ENCODE peak calls at places on chromosomes 2 and 18, in five cellular contexts. X is astrocyte of the cerebellum, C is heart left ventricle, W is foreskin fibroblast, J is OCI-LY7. O is an unnamed sample.
A peak's percentile ranks its signal among the peaks of the same experiment; 100 is the strongest.

GRCh38 chr2:57516740-57517340 is 529.8 kb upstream of the VRK2 start:
- DNase-seq in X (peak; percentile 27), C (no peak), W (peak; percentile 2), J (peak; percentile 54), O (no peak)

GRCh38 chr2:13046557-13047165 is 329.9 kb downstream of the TRIB2 start:
- DNase-seq in X (peak; percentile 5), C (no peak), W (no peak), J (peak; percentile 3), O (no peak)

GRCh38 chr18:48229445-48230052 is 179.6 kb downstream of the ZBTB7C start:
- DNase-seq in X (no peak), C (no peak), W (no peak), J (no peak), O (no peak)

GRCh38 chr2:59706729-59707128 is 846.7 kb downstream of the BCL11A start:
- DNase-seq in X (no peak), C (no peak), W (no peak), J (no peak), O (no peak)

GRCh38 chr2:20668470-20668869 is 1.5 kb downstream of the GDF7 start:
- DNase-seq in X (no peak), C (no peak), W (no peak), J (no peak), O (no peak)

GRCh38 chr2:86204458-86204857 is 5.2 kb downstream of the MRPL35 start:
- DNase-seq in X (no peak), C (no peak), W (no peak), J (no peak), O (no peak)

GRCh38 chr2:240568678-240569522 is 616 bp downstream of the RNPEPL1 start:
- DNase-seq in X (no peak), C (peak; percentile 85), W (peak; percentile 71), J (peak; percentile 80), O (peak; percentile 43)

GRCh38 chr2:239778861-239779591 is 246.1 kb downstream of the NDUFA10 start:
- DNase-seq in X (no peak), C (no peak), W (no peak), J (no peak), O (no peak)

GRCh38 chr18:3950668-3951413 is 500.9 kb downstream of the TGIF1 start:
- DNase-seq in X (no peak), C (no peak), W (no peak), J (no peak), O (no peak)

GRCh38 chr2:20052872-20053281 is 1.4 kb upstream of the LAPTM4A start:
- DNase-seq in X (peak; percentile 31), C (peak; percentile 68), W (peak; percentile 83), J (peak; percentile 9), O (peak; percentile 86)

GRCh38 chr2:54456526-54457325 is 599 bp downstream of the SPTBN1 start:
- DNase-seq in X (no peak), C (peak; percentile 50), W (peak; percentile 26), J (peak; percentile 47), O (peak; percentile 30)

GRCh38 chr2:120620025-120620793 is 115.5 kb upstream of the GLI2 start:
- DNase-seq in X (no peak), C (no peak), W (peak; percentile 85), J (no peak), O (no peak)

GRCh38 chr2:161576421-161576820 is 47.8 kb upstream of the SLC4A10 start:
- DNase-seq in X (no peak), C (no peak), W (no peak), J (peak; percentile 19), O (no peak)
- TF ChIP-seq CTCF in X (no peak), C (no peak), W (peak; percentile 20), J (peak; percentile 65), O (no peak)

GRCh38 chr2:147482590-147483292 is 362.1 kb upstream of the ACVR2A start:
- DNase-seq in X (no peak), C (no peak), W (no peak), J (no peak), O (no peak)

GRCh38 chr2:147485210-147485851 is 359.5 kb upstream of the ACVR2A start:
- DNase-seq in X (no peak), C (no peak), W (no peak), J (no peak), O (no peak)

GRCh38 chr2:147482111-147482510 is 362.7 kb upstream of the ACVR2A start:
- DNase-seq in X (no peak), C (no peak), W (no peak), J (no peak), O (no peak)

GRCh38 chr2:147483911-147484310 is 360.9 kb upstream of the ACVR2A start:
- DNase-seq in X (no peak), C (no peak), W (no peak), J (no peak), O (no peak)

GRCh38 chr2:147483293-147483669 is 361.5 kb upstream of the ACVR2A start:
- DNase-seq in X (no peak), C (no peak), W (no peak), J (no peak), O (no peak)
- TF ChIP-seq CTCF in X (no peak), C (no peak), W (no peak), J (no peak), O (no peak)

GRCh38 chr18:67281746-67282145 is 234.8 kb downstream of the DSEL start:
- DNase-seq in X (no peak), C (no peak), W (no peak), J (no peak), O (no peak)
- TF ChIP-seq CTCF in X (no peak), C (no peak), W (no peak), J (no peak), O (no peak)

DNA sequence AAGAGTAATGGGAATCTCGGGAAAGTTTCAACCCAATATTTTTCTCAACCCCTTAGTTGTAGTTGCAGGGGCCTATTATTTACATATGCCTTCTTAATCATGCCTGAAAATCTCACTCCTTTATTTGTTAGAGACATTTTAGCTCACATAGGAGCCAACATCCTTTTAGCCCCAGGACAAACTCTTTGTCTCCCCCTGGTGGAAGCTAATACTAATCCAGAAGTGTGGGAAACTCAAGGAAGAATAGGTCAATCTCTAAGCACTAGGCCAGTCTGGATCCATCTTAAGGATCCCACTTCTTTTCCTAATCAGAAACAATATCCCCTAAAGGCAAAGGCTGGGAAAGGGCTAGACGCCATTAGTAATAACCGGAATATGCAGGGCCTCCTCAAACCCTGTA is 550.9 kb upstream of the PKDCC start:
- DNase-seq in X (no peak), C (no peak), W (no peak), J (peak; percentile 9), O (no peak)
- TF ChIP-seq CTCF in X (no peak), C (no peak), W (no peak), J (peak; percentile 70), O (no peak)

DNA sequence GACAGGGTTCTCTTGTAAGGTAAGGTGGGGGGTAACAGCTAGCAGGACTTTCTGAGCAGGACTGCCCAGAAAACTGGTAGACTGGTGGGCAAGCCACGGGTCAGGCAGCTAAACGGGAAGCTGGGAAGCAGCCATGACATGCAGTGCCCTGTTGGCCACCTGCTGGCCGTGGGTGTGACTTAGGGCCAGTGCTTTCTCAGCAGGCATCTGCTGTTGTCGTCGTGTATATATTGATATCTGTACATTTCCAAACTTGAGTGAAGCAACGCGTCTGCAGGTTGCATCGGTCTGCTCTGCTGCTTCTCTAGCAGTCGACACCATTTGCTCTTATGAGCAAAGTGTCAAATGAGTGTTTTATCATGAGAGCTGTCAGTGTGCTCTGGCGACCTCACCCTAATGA is 31.0 kb downstream of the COA5 start:
- DNase-seq in X (no peak), C (no peak), W (no peak), J (no peak), O (no peak)
- TF ChIP-seq CTCF in X (peak; percentile 6), C (peak; percentile 29), W (no peak), J (no peak), O (no peak)

DNA sequence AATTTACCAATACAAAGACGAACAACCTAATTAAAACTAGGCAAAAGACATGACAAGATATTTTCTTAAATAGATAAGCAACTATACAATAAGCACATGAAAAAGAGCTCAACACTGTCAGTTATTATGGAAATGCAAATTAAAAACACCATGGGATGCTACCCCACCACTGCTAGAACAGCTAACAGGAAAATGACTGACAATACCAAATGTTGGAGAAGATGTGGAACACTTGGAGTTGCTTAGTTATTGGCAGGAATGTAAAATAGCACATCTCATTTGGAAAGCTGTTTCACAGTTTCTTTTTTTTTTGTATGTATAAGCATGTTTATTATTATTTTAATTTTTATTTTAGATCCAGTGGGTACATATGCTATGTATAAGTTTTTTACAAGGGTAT is 84.4 kb downstream of the CYRIA start:
- DNase-seq in X (no peak), C (no peak), W (no peak), J (no peak), O (no peak)
- TF ChIP-seq CTCF in X (no peak), C (no peak), W (no peak), J (no peak), O (no peak)

GRCh38 chr18:58785171-58785805 is 79.4 kb upstream of the ZNF532 start:
- DNase-seq in X (peak; percentile 86), C (no peak), W (peak; percentile 72), J (no peak), O (peak; percentile 20)
- TF ChIP-seq CTCF in X (peak; percentile 31), C (no peak), W (no peak), J (no peak), O (no peak)